ENCODE peak calls at places on chromosomes 13 and 19, in four cellular contexts. L is GM12878, E is K562, M is HepG2. I is an unnamed sample.

GRCh38 chr19:33627962-33628839 is 6.4 kb downstream of the CHST8 start:
- DNase-seq in E (no peak), M (no peak), L (no peak), I (no peak)

GRCh38 chr13:97975851-97976550 is 22.5 kb downstream of the IPO5 start:
- DNase-seq in M (peak), L (no peak), E (peak), I (peak)

GRCh38 chr13:107144432-107144831 is 576.5 kb upstream of the ARGLU1 start:
- DNase-seq in L (no peak), E (no peak), M (no peak), I (no peak)

GRCh38 chr13:33728271-33729037 is 89.5 kb upstream of the RFC3 start:
- DNase-seq in L (peak), M (no peak), E (no peak), I (no peak)

GRCh38 chr19:5693195-5694166 is 3.4 kb downstream of the RPL36 start:
- DNase-seq in L (no peak), M (no peak), E (no peak), I (no peak)

GRCh38 chr19:7506385-7507328 is 9.2 kb upstream of the ZNF358 start:
- DNase-seq in E (peak), M (peak), L (no peak), I (peak)

GRCh38 chr19:2790557-2791271 is 5.4 kb downstream of the THOP1 start:
- DNase-seq in M (peak), L (no peak), E (no peak), I (no peak)

GRCh38 chr19:47520343-47520806 is 5.5 kb upstream of the NAPA start:
- DNase-seq in M (peak), E (no peak), L (no peak), I (no peak)

GRCh38 chr13:93784191-93784590 is 557.6 kb downstream of the GPC6 start:
- DNase-seq in E (no peak), M (no peak), L (no peak), I (no peak)

GRCh38 chr19:52601025-52601973 is 31.2 kb downstream of the ZNF701 start:
- DNase-seq in L (peak), E (peak), M (peak), I (peak)

GRCh38 chr19:444677-445210 is 16.1 kb downstream of the SHC2 start:
- DNase-seq in E (no peak), M (no peak), L (no peak), I (no peak)

GRCh38 chr13:41257535-41257934 is 5.8 kb downstream of the MTRF1 start:
- DNase-seq in E (no peak), M (peak), L (no peak), I (no peak)

GRCh38 chr13:21069561-21070004 is 8.2 kb upstream of the LATS2 start:
- DNase-seq in E (no peak), L (no peak), M (peak), I (no peak)

GRCh38 chr19:17210296-17210695 is 4.9 kb upstream of the USE1 start:
- DNase-seq in L (no peak), M (no peak), E (no peak), I (no peak)

GRCh38 chr19:31448221-31448657 is 99.0 kb upstream of the TSHZ3 start:
- DNase-seq in M (no peak), E (no peak), L (no peak), I (no peak)

GRCh38 chr19:49502866-49503581 is 6.8 kb downstream of the RPS11 start:
- DNase-seq in L (no peak), E (peak), M (peak), I (no peak)

GRCh38 chr13:40192516-40193257 is 473.8 kb downstream of the FOXO1 start:
- DNase-seq in M (no peak), L (no peak), E (no peak), I (no peak)

GRCh38 chr13:42378383-42378780 is 106.4 kb downstream of the AKAP11 start:
- DNase-seq in E (no peak), L (peak), M (no peak), I (no peak)

GRCh38 chr19:48481846-48482639 is 12.9 kb downstream of the CYTH2 start:
- DNase-seq in M (no peak), L (no peak), E (no peak), I (no peak)

GRCh38 chr19:49591731-49592485 is 926 bp downstream of the PRR12 start:
- DNase-seq in M (no peak), L (no peak), E (peak), I (peak)

GRCh38 chr13:42762251-42762650 is 19.1 kb upstream of the FAM216B start:
- DNase-seq in E (no peak), L (no peak), M (no peak), I (no peak)

GRCh38 chr13:30908416-30908980 is 2.4 kb downstream of the MEDAG start:
- DNase-seq in E (no peak), L (no peak), M (no peak), I (no peak)

GRCh38 chr19:49347835-49348234 is 12.6 kb downstream of the CD37 start:
- DNase-seq in E (peak), M (peak), L (no peak), I (peak)

GRCh38 chr19:2478756-2479555 is 3.0 kb downstream of the GADD45B start:
- DNase-seq in L (no peak), M (no peak), E (no peak), I (peak)

GRCh38 chr19:6662692-6663091 is 7.3 kb downstream of the TNFSF14 start:
- DNase-seq in M (no peak), E (no peak), L (no peak), I (no peak)

GRCh38 chr19:48443262-48443661 is 2.5 kb upstream of the GRWD1 start:
- DNase-seq in E (no peak), L (no peak), M (no peak), I (peak)

GRCh38 chr13:113329656-113330312 is 32.7 kb downstream of the LAMP1 start:
- DNase-seq in E (no peak), L (no peak), M (no peak), I (no peak)

GRCh38 chr13:71300602-71301001 is 566.4 kb downstream of the DACH1 start:
- DNase-seq in M (no peak), L (no peak), E (no peak), I (no peak)

GRCh38 chr19:49064768-49065611 is at the start of gene NTF4:
- DNase-seq in M (peak), L (no peak), E (peak), I (peak)

GRCh38 chr19:40709817-40710216 is 6.9 kb downstream of the COQ8B start:
- DNase-seq in L (no peak), E (no peak), M (no peak), I (no peak)

GRCh38 chr13:80515296-80515695 is 174.4 kb upstream of the SPRY2 start:
- DNase-seq in E (no peak), L (no peak), M (no peak), I (no peak)
- TF ChIP-seq ATF2 in E (no peak), L (no peak), M (no peak), I (no peak)

GRCh38 chr13:80389073-80390038 is 48.4 kb upstream of the SPRY2 start:
- DNase-seq in L (no peak), E (no peak), M (no peak), I (no peak)

GRCh38 chr13:80390338-80390737 is 49.4 kb upstream of the SPRY2 start:
- DNase-seq in L (no peak), E (no peak), M (no peak), I (no peak)

GRCh38 chr13:80386001-80386400 is 45.1 kb upstream of the SPRY2 start:
- DNase-seq in E (no peak), L (no peak), M (no peak), I (no peak)

GRCh38 chr13:80388506-80388905 is 47.6 kb upstream of the SPRY2 start:
- DNase-seq in L (no peak), M (no peak), E (no peak), I (no peak)

DNA sequence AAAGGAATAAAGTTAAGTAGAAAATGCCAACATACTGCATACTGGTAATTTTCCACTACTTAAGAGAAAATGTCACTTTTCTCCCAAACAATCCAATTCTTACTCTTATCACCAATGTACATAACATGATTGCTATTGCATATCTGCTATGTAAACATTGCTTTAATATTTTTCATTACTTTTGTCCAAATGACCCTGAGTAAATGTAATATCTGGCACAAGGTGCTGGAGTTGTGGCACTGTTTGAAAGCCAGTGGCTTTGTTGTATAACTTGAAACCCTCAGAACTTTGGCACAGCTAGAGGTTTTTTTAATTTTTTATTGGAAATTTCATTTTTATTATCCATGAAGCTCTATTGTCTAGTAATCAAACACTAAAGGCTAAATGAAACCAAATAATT is 45.7 kb upstream of the SPRY2 start:
- DNase-seq in L (no peak), M (no peak), E (no peak), I (no peak)
- TF ChIP-seq ESRRA in L (no peak), M (no peak), E (no peak), I (no peak)

DNA sequence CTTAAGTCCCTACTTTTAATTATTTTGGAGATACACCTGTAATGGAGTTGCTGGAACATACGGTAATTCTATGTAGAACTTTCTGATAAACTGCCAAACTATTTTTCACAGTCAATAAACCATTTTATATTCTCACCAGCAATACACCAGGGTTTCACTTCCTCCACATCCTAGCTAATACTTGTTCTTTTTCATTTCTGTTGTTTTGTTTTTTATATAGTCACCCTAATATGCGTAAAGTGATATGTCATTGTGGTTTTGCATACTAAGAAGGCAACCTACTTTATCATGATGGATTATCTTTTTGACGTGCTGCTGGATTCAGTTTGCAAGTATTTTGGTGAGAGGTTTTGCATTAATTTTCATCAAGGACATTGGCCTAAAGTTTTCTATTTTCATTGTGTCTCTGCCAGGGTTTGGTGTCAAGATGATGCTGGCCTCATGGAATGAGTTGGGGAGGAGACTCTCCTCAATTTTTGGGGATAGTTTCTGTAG is 1384.1 kb downstream of the UQCRFS1 start:
- DNase-seq in M (no peak), L (no peak), E (no peak), I (no peak)
- TF ChIP-seq ATF2 in M (no peak), L (no peak), E (no peak), I (no peak)

DNA sequence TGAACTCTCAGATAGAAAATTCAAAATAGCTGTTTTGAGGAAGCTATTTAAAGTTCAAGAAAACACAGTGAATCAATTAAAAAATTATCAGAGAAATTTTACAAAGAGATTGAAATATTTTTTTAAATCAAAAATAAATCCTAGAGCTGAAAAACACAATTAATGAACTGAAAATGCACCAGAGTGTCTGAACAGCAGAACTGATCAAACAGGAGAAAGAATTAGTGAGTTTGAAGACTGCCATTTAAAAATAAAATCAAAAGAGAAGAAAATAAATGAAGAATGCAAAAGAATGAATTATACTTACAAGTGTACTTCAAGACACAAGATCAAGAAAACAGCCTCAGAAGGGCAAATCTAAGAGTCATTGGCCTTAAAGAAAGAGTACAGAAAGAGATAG is 1000.2 kb upstream of the ATXN8OS start:
- DNase-seq in E (no peak), M (no peak), L (no peak), I (no peak)
- TF ChIP-seq ESRRA in E (no peak), M (no peak), L (no peak), I (no peak)

I was measured in WTC11.